ENCODE peak calls at places on chromosome 9, in six cellular contexts. F, C, Z, V, O and X are unnamed samples.

GRCh38 chr9:12554636-12555035 is 138.5 kb upstream of the TYRP1 start:
- DNase-seq in O (no peak), V (no peak), Z (no peak), C (no peak), F (peak; percentile 5), X (peak; percentile 5)

GRCh38 chr9:133576591-133577462 is 32.4 kb downstream of the FAM163B start:
- DNase-seq in V (no peak), F (no peak), Z (no peak), O (no peak), C (peak; percentile 36), X (no peak)

GRCh38 chr9:122821278-122821952 is 7.0 kb downstream of the PDCL start:
- DNase-seq in Z (no peak), F (no peak), V (no peak), O (no peak), C (no peak), X (no peak)

GRCh38 chr9:15357050-15357653 is 50.1 kb upstream of the TTC39B start:
- DNase-seq in O (no peak), F (peak; percentile 60), Z (no peak), V (no peak), C (no peak), X (no peak)

GRCh38 chr9:4887556-4887955 is 94.8 kb downstream of the RCL1 start:
- DNase-seq in V (no peak), C (no peak), F (no peak), O (no peak), Z (no peak), X (no peak)

GRCh38 chr9:134071149-134071548 is 3.3 kb upstream of the BRD3 start:
- DNase-seq in F (no peak), O (no peak), Z (no peak), V (no peak), C (no peak), X (no peak)

GRCh38 chr9:91151014-91151740 is 210.5 kb downstream of the AUH start:
- DNase-seq in V (no peak), Z (no peak), O (peak; percentile 72), F (no peak), C (no peak), X (no peak)

GRCh38 chr9:97853844-97854695 is 1.0 kb downstream of the FOXE1 start:
- DNase-seq in F (no peak), C (no peak), O (no peak), Z (no peak), V (no peak), X (peak; percentile 68)

GRCh38 chr9:6414291-6414690 is 1.3 kb downstream of the UHRF2 start:
- DNase-seq in V (no peak), Z (no peak), F (no peak), C (no peak), O (no peak), X (no peak)

GRCh38 chr9:138042640-138043039 is 165.1 kb downstream of the CACNA1B start:
- DNase-seq in C (no peak), F (no peak), Z (no peak), O (no peak), V (no peak), X (no peak)

GRCh38 chr9:97934321-97935115 is 3.5 kb downstream of the HEMGN start:
- DNase-seq in V (no peak), F (no peak), O (no peak), C (no peak), Z (no peak), X (no peak)

GRCh38 chr9:110399983-110400382 is 62.3 kb upstream of the TXNDC8 start:
- DNase-seq in Z (no peak), O (no peak), V (no peak), F (no peak), C (no peak), X (no peak)

GRCh38 chr9:93697352-93698139 is 121.2 kb downstream of the PHF2 start:
- DNase-seq in O (no peak), Z (no peak), F (no peak), V (no peak), C (no peak), X (no peak)

GRCh38 chr9:109488791-109489492 is 9.2 kb downstream of the PTPN3 start:
- DNase-seq in C (no peak), F (no peak), Z (no peak), O (no peak), V (no peak), X (no peak)

DNA sequence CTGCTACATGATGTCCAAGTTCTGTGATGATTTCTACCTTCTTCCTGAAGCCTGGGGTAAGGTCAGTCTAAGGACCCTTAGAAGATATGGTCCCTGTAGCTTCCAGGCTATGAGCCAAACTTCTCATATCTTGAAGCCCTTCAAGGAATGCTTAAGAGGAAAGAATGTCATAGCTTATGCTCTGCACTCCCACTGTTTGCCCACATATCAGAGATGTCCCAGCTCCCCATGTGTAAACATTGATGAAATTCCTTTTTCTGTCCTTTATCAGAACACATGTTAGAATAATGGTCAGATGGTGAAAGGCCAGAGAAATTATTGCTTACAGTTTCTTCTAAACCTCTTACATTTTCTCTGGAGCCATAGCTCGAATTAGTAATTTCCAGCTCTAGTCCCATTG is 41.4 kb upstream of the RUSC2 start:
- DNase-seq in O (no peak), Z (no peak), C (no peak), V (no peak), F (peak; percentile 24), X (no peak)
- TF ChIP-seq ZNF274 in O (no peak), Z (no peak), C (no peak), V (no peak), F (no peak), X (no peak)

DNA sequence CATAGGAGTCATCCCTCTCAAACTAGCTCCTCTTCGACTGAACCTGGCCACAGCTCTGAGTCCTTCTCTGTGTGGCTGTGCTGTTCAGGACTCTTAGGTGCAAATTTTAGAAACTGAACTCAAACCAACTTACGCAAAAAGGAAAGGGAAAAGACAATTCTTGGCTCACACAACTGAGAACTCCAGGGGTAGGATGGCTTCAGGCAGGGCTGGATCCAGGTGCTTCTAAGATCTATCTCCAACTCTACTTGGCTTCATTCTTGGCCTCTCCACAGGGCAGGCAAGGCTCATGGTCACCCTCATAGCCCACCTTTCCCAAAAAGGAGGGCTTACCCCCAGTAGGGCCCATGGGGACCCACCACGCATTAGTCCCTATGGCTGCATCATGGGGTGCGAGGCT is 8.1 kb downstream of the ASS1 start:
- DNase-seq in Z (no peak), V (no peak), C (no peak), F (no peak), O (no peak), X (no peak)
- TF ChIP-seq ZNF274 in Z (no peak), V (no peak), C (no peak), F (no peak), O (no peak), X (no peak)

DNA sequence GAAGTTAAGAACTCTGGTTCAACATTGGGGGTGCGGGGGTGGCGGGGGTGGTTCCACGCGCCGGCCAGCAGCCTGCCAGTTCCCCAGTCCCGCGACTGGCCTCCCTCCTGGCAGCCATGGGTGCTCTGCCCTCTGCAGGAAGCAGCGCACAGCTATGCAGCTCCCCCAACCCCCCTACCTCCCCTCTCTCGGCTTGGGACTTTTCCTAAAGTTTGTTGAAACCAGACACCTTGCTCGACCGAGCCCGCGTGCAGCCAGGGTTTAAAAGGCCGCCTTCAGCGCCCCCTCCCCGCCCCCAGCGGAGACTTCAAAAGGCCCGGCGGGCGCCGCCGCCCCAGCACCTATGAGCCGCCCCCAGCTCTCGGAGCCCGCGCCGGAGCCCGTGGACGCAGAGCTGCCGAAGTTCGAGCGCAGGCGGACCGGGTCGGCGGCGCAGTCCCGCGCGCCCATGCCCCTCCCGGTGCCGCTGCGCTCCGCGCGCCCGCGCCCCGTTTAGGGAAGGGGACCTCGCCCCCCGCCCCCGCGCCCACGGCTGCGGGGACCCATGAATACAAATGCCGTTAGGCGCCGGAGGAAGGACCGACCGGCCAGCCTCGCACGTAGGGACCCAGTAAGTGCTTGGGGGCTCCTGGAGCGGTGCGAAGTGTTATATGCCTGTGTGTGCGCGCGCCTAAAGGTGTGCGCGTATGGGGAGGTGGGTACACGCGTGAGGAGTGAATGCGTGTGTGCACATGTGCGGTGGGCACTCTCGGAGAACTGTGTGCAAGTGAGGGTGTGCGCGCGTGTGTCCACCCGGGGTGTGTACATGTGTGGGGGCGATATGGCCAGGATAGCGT is 1.4 kb upstream of the COL27A1 start:
- DNase-seq in C (no peak), F (peak; percentile 95), O (no peak), Z (no peak), V (no peak), X (peak; percentile 56)
- TF ChIP-seq ZNF274 in C (no peak), F (peak; percentile 81), O (no peak), Z (no peak), V (no peak), X (no peak)

DNA sequence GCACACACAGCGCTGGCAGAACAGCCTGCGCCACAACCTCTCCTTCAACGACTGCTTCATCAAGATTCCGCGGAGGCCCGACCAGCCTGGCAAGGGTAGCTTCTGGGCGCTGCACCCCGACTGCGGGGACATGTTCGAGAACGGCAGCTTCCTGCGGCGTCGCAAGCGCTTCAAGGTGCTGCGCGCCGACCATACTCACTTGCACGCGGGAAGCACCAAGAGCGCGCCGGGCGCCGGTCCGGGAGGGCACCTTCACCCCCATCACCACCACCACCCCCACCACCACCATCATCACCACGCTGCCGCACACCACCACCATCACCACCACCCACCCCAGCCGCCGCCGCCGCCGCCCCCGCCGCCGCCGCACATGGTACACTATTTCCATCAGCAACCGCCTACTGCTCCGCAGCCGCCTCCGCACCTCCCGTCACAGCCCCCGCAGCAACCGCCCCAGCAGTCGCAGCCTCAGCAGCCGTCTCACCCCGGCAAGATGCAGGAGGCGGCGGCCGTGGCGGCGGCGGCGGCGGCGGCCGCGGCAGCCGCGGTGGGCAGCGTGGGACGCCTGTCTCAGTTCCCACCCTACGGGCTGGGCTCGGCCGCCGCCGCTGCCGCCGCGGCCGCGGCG is 469 bp downstream of the FOXB2 start:
- DNase-seq in Z (no peak), F (no peak), O (no peak), C (no peak), V (no peak), X (no peak)
- TF ChIP-seq ZNF274 in Z (no peak), F (no peak), O (no peak), C (no peak), V (no peak), X (no peak)

GRCh38 chr9:63859475-63860215 is 1425.4 kb downstream of the FOXD4L5 start:
- DNase-seq in O (no peak), C (peak; percentile 57), F (peak; percentile 49), V (no peak), Z (peak; percentile 45), X (peak; percentile 11)
- TF ChIP-seq ZNF274 in O (no peak), C (no peak), F (no peak), V (no peak), Z (no peak), X (no peak)